ENCODE peak calls at places on chromosome 21, in ten cellular contexts. One of them, this sample, is unnamed.

GRCh38 chr21:31470896-31471694 is 127.0 kb upstream of the TIAM1 start:
- DNase-seq in IMR-90: no peak
- DNase-seq in GDM1: no peak
- DNase-seq in dorsolateral prefrontal cortex: peak
- DNase-seq in NCI-H1092: no peak
- DNase-seq in GM23338: peak
- DNase-seq in H4: no peak
- DNase-seq in NCI-H1105: no peak
- DNase-seq in activated naive CD4-positive, alpha-beta T cell treated with anti-CD3 and anti-CD28 coated beads, Interleukin-2, amount 50 U/mL, for 16 hours: no peak
- DNase-seq in neural progenitor cell: peak
- DNase-seq in this sample: no peak

GRCh38 chr21:37863842-37864241 is 52.4 kb downstream of the KCNJ6 start:
- DNase-seq in NCI-H1092: no peak
- DNase-seq in IMR-90: peak
- DNase-seq in neural progenitor cell: no peak
- DNase-seq in NCI-H1105: no peak
- DNase-seq in activated naive CD4-positive, alpha-beta T cell treated with anti-CD3 and anti-CD28 coated beads, Interleukin-2, amount 50 U/mL, for 16 hours: no peak
- DNase-seq in dorsolateral prefrontal cortex: no peak
- DNase-seq in H4: no peak
- DNase-seq in GDM1: no peak
- DNase-seq in GM23338: no peak
- DNase-seq in this sample: no peak

GRCh38 chr21:21383126-21383525 is 384.9 kb downstream of the NCAM2 start:
- DNase-seq in dorsolateral prefrontal cortex: no peak
- DNase-seq in H4: no peak
- DNase-seq in IMR-90: peak
- DNase-seq in NCI-H1105: no peak
- DNase-seq in GM23338: no peak
- DNase-seq in activated naive CD4-positive, alpha-beta T cell treated with anti-CD3 and anti-CD28 coated beads, Interleukin-2, amount 50 U/mL, for 16 hours: no peak
- DNase-seq in NCI-H1092: no peak
- DNase-seq in neural progenitor cell: no peak
- DNase-seq in GDM1: no peak
- DNase-seq in this sample: no peak

GRCh38 chr21:29289317-29289716 is 9.4 kb upstream of the BACH1 start:
- DNase-seq in dorsolateral prefrontal cortex: no peak
- DNase-seq in NCI-H1105: no peak
- DNase-seq in neural progenitor cell: no peak
- DNase-seq in IMR-90: no peak
- DNase-seq in activated naive CD4-positive, alpha-beta T cell treated with anti-CD3 and anti-CD28 coated beads, Interleukin-2, amount 50 U/mL, for 16 hours: no peak
- DNase-seq in GDM1: no peak
- DNase-seq in NCI-H1092: no peak
- DNase-seq in GM23338: no peak
- DNase-seq in H4: no peak
- DNase-seq in this sample: no peak

GRCh38 chr21:14073615-14074014 is 137.1 kb downstream of the LIPI start:
- DNase-seq in NCI-H1105: no peak
- DNase-seq in GDM1: no peak
- DNase-seq in IMR-90: no peak
- DNase-seq in activated naive CD4-positive, alpha-beta T cell treated with anti-CD3 and anti-CD28 coated beads, Interleukin-2, amount 50 U/mL, for 16 hours: no peak
- DNase-seq in GM23338: no peak
- DNase-seq in H4: no peak
- DNase-seq in dorsolateral prefrontal cortex: no peak
- DNase-seq in NCI-H1092: no peak
- DNase-seq in neural progenitor cell: no peak
- DNase-seq in this sample: no peak

GRCh38 chr21:33451634-33452071 is 28.1 kb downstream of the TMEM50B start:
- DNase-seq in neural progenitor cell: no peak
- DNase-seq in NCI-H1092: no peak
- DNase-seq in H4: no peak
- DNase-seq in GDM1: no peak
- DNase-seq in activated naive CD4-positive, alpha-beta T cell treated with anti-CD3 and anti-CD28 coated beads, Interleukin-2, amount 50 U/mL, for 16 hours: no peak
- DNase-seq in IMR-90: peak
- DNase-seq in NCI-H1105: no peak
- DNase-seq in GM23338: no peak
- DNase-seq in dorsolateral prefrontal cortex: no peak
- DNase-seq in this sample: no peak

GRCh38 chr21:33908760-33909159 is 6.8 kb downstream of the ATP5PO start:
- DNase-seq in GDM1: no peak
- DNase-seq in dorsolateral prefrontal cortex: no peak
- DNase-seq in activated naive CD4-positive, alpha-beta T cell treated with anti-CD3 and anti-CD28 coated beads, Interleukin-2, amount 50 U/mL, for 16 hours: peak
- DNase-seq in H4: no peak
- DNase-seq in neural progenitor cell: no peak
- DNase-seq in NCI-H1105: no peak
- DNase-seq in IMR-90: no peak
- DNase-seq in NCI-H1092: no peak
- DNase-seq in GM23338: no peak
- DNase-seq in this sample: no peak

GRCh38 chr21:45060675-45061311 is 13.6 kb upstream of the ADARB1 start:
- DNase-seq in GM23338: no peak
- DNase-seq in NCI-H1092: no peak
- DNase-seq in IMR-90: no peak
- DNase-seq in dorsolateral prefrontal cortex: no peak
- DNase-seq in NCI-H1105: no peak
- DNase-seq in H4: no peak
- DNase-seq in GDM1: no peak
- DNase-seq in activated naive CD4-positive, alpha-beta T cell treated with anti-CD3 and anti-CD28 coated beads, Interleukin-2, amount 50 U/mL, for 16 hours: no peak
- DNase-seq in neural progenitor cell: no peak
- DNase-seq in this sample: no peak

GRCh38 chr21:37253991-37254390 is 13.1 kb downstream of the VPS26C start:
- DNase-seq in dorsolateral prefrontal cortex: no peak
- DNase-seq in activated naive CD4-positive, alpha-beta T cell treated with anti-CD3 and anti-CD28 coated beads, Interleukin-2, amount 50 U/mL, for 16 hours: no peak
- DNase-seq in GM23338: no peak
- DNase-seq in GDM1: no peak
- DNase-seq in IMR-90: peak
- DNase-seq in NCI-H1105: peak
- DNase-seq in neural progenitor cell: no peak
- DNase-seq in NCI-H1092: no peak
- DNase-seq in H4: no peak
- DNase-seq in this sample: no peak

GRCh38 chr21:45845063-45845789 is 136.3 kb upstream of the COL6A1 start:
- DNase-seq in activated naive CD4-positive, alpha-beta T cell treated with anti-CD3 and anti-CD28 coated beads, Interleukin-2, amount 50 U/mL, for 16 hours: no peak
- DNase-seq in dorsolateral prefrontal cortex: no peak
- DNase-seq in GDM1: no peak
- DNase-seq in neural progenitor cell: no peak
- DNase-seq in NCI-H1092: no peak
- DNase-seq in GM23338: no peak
- DNase-seq in NCI-H1105: no peak
- DNase-seq in H4: no peak
- DNase-seq in IMR-90: no peak
- DNase-seq in this sample: no peak

This sample was measured in GM19239.